ENCODE peak calls at places on chromosomes 3 and 15, in four cellular contexts. V, D, C and H are unnamed samples.

GRCh38 chr15:83753872-83754493 is 100.1 kb downstream of the ADAMTSL3 start:
- DNase-seq in V (no peak), D (no peak), C (no peak), H (no peak)

GRCh38 chr15:88661041-88661765 is 22.4 kb downstream of the ISG20 start:
- DNase-seq in V (no peak), D (no peak), C (no peak), H (no peak)

GRCh38 chr15:70061696-70062270 is 35.9 kb downstream of the TLE3 start:
- DNase-seq in V (no peak), D (peak), C (no peak), H (no peak)

GRCh38 chr3:102529452-102529851 is 94.6 kb downstream of the ZPLD1 start:
- DNase-seq in V (no peak), D (no peak), C (no peak), H (no peak)

GRCh38 chr15:57544840-57545239 is 46.9 kb upstream of the MYZAP start:
- DNase-seq in V (no peak), D (no peak), C (no peak), H (no peak)

GRCh38 chr3:117761992-117762944 is 1052.7 kb downstream of the TUSC7 start:
- DNase-seq in V (no peak), D (no peak), C (no peak), H (no peak)

GRCh38 chr3:41632705-41633104 is 329.2 kb downstream of the ULK4 start:
- DNase-seq in V (no peak), D (no peak), C (no peak), H (no peak)

GRCh38 chr3:110138966-110139555 is 801.7 kb upstream of the DPPA4 start:
- DNase-seq in V (peak), D (no peak), C (no peak), H (no peak)

GRCh38 chr3:33089515-33089914 is 7.4 kb downstream of the GLB1 start:
- DNase-seq in V (no peak), D (no peak), C (peak), H (no peak)